ENCODE peak calls at places on chromosomes 3 and 15, in eight cellular contexts. R, I, W, Z, J, A, P and F are unnamed samples.

GRCh38 chr15:77518458-77518857 is 97.8 kb downstream of the HMG20A start:
- DNase-seq in R (no peak), I (peak; percentile 28), W (peak; percentile 24), Z (no peak), J (no peak), A (no peak), P (no peak), F (no peak)

GRCh38 chr3:30300844-30301243 is 305.6 kb upstream of the TGFBR2 start:
- DNase-seq in R (no peak), I (no peak), W (no peak), Z (no peak), J (no peak), A (no peak), P (no peak), F (no peak)

GRCh38 chr3:105594219-105594618 is 227.5 kb downstream of the ALCAM start:
- DNase-seq in R (no peak), I (no peak), W (no peak), Z (no peak), J (no peak), A (no peak), P (peak; percentile 40), F (peak; percentile 54)

GRCh38 chr3:171809513-171810277 is 588 bp downstream of the PLD1 start:
- DNase-seq in R (no peak), I (peak; percentile 81), W (peak; percentile 92), Z (no peak), J (peak; percentile 44), A (peak; percentile 85), P (peak; percentile 92), F (peak; percentile 96)

GRCh38 chr3:152857082-152857481 is 22.2 kb downstream of the P2RY1 start:
- DNase-seq in R (no peak), I (no peak), W (no peak), Z (no peak), J (no peak), A (peak; percentile 42), P (no peak), F (no peak)

GRCh38 chr3:58490860-58491501 is 915 bp upstream of the KCTD6 start:
- DNase-seq in R (no peak), I (peak; percentile 66), W (peak; percentile 90), Z (no peak), J (no peak), A (no peak), P (no peak), F (no peak)

GRCh38 chr3:192835818-192836468 is 81.7 kb downstream of the MB21D2 start:
- DNase-seq in R (no peak), I (no peak), W (no peak), Z (no peak), J (no peak), A (no peak), P (peak; percentile 97), F (no peak)

GRCh38 chr15:76334438-76335004 is 2.1 kb upstream of the ISL2 start:
- DNase-seq in R (no peak), I (no peak), W (no peak), Z (no peak), J (no peak), A (no peak), P (no peak), F (no peak)

GRCh38 chr3:188207941-188208750 is 54.2 kb downstream of the LPP start:
- DNase-seq in R (no peak), I (no peak), W (no peak), Z (no peak), J (no peak), A (no peak), P (peak; percentile 18), F (no peak)

GRCh38 chr3:46361408-46362283 is 7.7 kb downstream of the CCR2 start:
- DNase-seq in R (no peak), I (no peak), W (no peak), Z (no peak), J (no peak), A (peak; percentile 58), P (no peak), F (no peak)

GRCh38 chr15:80183886-80184285 is 31.1 kb downstream of the FAH start:
- DNase-seq in R (no peak), I (no peak), W (no peak), Z (no peak), J (no peak), A (no peak), P (no peak), F (no peak)

GRCh38 chr3:127214990-127215389 is 22.1 kb downstream of the PRR23E start:
- DNase-seq in R (no peak), I (no peak), W (no peak), Z (no peak), J (peak; percentile 15), A (no peak), P (no peak), F (no peak)

GRCh38 chr3:106824856-106825255 is 552.4 kb upstream of the CCDC54 start:
- DNase-seq in R (no peak), I (no peak), W (no peak), Z (no peak), J (no peak), A (peak; percentile 60), P (no peak), F (peak; percentile 60)